ENCODE peak calls at places on chromosome X, in nine cellular contexts. Q, N, Z, X, G, B, W, P and O are unnamed samples.

GRCh38 chrX:52933976-52934703 is 24.2 kb downstream of the FAM156A start:
- DNase-seq in Q (no peak), N (no peak), Z (no peak), X (no peak), G (no peak), B (no peak), W (no peak), P (no peak), O (no peak)

GRCh38 chrX:33908074-33908473 is 224.0 kb downstream of the FAM47A start:
- DNase-seq in Q (no peak), N (no peak), Z (no peak), X (no peak), G (no peak), B (no peak), W (no peak), P (no peak), O (no peak)

GRCh38 chrX:119917877-119918276 is 22.2 kb downstream of the AKAP14 start:
- DNase-seq in Q (no peak), N (no peak), Z (no peak), X (no peak), G (no peak), B (no peak), W (no peak), P (no peak), O (no peak)

GRCh38 chrX:151175283-151176062 is 911 bp upstream of the GPR50 start:
- DNase-seq in Q (no peak), N (no peak), Z (no peak), X (peak; percentile 51), G (no peak), B (no peak), W (no peak), P (no peak), O (no peak)

GRCh38 chrX:95764972-95765451 is 919.6 kb upstream of the DIAPH2 start:
- DNase-seq in Q (no peak), N (no peak), Z (no peak), X (peak; percentile 41), G (peak; percentile 7), B (peak; percentile 7), W (no peak), P (peak; percentile 32), O (no peak)

GRCh38 chrX:45775462-45775861 is 574.8 kb upstream of the DIPK2B start:
- DNase-seq in Q (no peak), N (no peak), Z (no peak), X (no peak), G (no peak), B (no peak), W (no peak), P (peak; percentile 71), O (no peak)

GRCh38 chrX:47587091-47587891 is 5.1 kb downstream of the TIMP1 start:
- DNase-seq in Q (no peak), N (no peak), Z (no peak), X (no peak), G (no peak), B (no peak), W (no peak), P (no peak), O (no peak)

GRCh38 chrX:148670277-148670676 is 169.9 kb downstream of the AFF2 start:
- DNase-seq in Q (no peak), N (no peak), Z (no peak), X (no peak), G (no peak), B (no peak), W (no peak), P (no peak), O (no peak)

GRCh38 chrX:118566359-118566758 is 70.7 kb downstream of the DOCK11 start:
- DNase-seq in Q (no peak), N (no peak), Z (no peak), X (no peak), G (no peak), B (no peak), W (no peak), P (no peak), O (no peak)

GRCh38 chrX:10077425-10078188 is 79.2 kb upstream of the CLCN4 start:
- DNase-seq in Q (no peak), N (no peak), Z (no peak), X (no peak), G (no peak), B (no peak), W (no peak), P (peak; percentile 82), O (no peak)

GRCh38 chrX:16524327-16524726 is 125.6 kb upstream of the S100G start:
- DNase-seq in Q (no peak), N (no peak), Z (no peak), X (no peak), G (no peak), B (no peak), W (no peak), P (no peak), O (no peak)

GRCh38 chrX:54808109-54808604 is 612 bp downstream of the MAGED2 start:
- DNase-seq in Q (peak; percentile 58), N (peak; percentile 38), Z (peak; percentile 75), X (peak; percentile 80), G (no peak), B (peak; percentile 74), W (no peak), P (peak; percentile 62), O (peak; percentile 32)

GRCh38 chrX:154366666-154367055 is 7.8 kb downstream of the FLNA start:
- DNase-seq in Q (no peak), N (no peak), Z (peak; percentile 71), X (no peak), G (no peak), B (no peak), W (no peak), P (no peak), O (no peak)

GRCh38 chrX:154367474-154368308 is 6.7 kb downstream of the FLNA start:
- DNase-seq in Q (no peak), N (no peak), Z (no peak), X (no peak), G (no peak), B (no peak), W (no peak), P (no peak), O (no peak)

GRCh38 chrX:154365997-154366665 is 8.3 kb downstream of the FLNA start:
- DNase-seq in Q (no peak), N (no peak), Z (no peak), X (no peak), G (no peak), B (no peak), W (no peak), P (no peak), O (no peak)

GRCh38 chrX:154363706-154364439 is 10.6 kb downstream of the FLNA start:
- DNase-seq in Q (no peak), N (no peak), Z (no peak), X (no peak), G (no peak), B (no peak), W (no peak), P (no peak), O (no peak)

GRCh38 chrX:154365052-154365600 is 9.3 kb downstream of the FLNA start:
- DNase-seq in Q (no peak), N (no peak), Z (no peak), X (no peak), G (no peak), B (no peak), W (no peak), P (no peak), O (no peak)
- H3K27ac ChIP-seq in Q (no peak overlapping the region), N (no peak overlapping the region), Z (peak overlapping the region; percentile 97), X (no peak overlapping the region), G (no peak overlapping the region), B (no peak overlapping the region), W (no peak overlapping the region), P (peak overlapping the region; percentile 59), O (no peak overlapping the region)

GRCh38 chrX:25013593-25014365 is 2.0 kb downstream of the ARX start:
- DNase-seq in Q (no peak), N (no peak), Z (no peak), X (no peak), G (no peak), B (no peak), W (no peak), P (no peak), O (no peak)
- H3K27me3 ChIP-seq in Q (peaks cover 87% of the 10 kb centered on the region), N (peaks cover 22% of the 10 kb centered on the region), Z (peaks cover 88% of the 10 kb centered on the region), X (peaks cover 86% of the 10 kb centered on the region), G (peaks cover 34% of the 10 kb centered on the region), B (peaks cover 90% of the 10 kb centered on the region), W (peaks cover 7% of the 10 kb centered on the region), P (peaks cover 92% of the 10 kb centered on the region), O (peaks cover 85% of the 10 kb centered on the region)

GRCh38 chrX:63743596-63743995 is 41.4 kb downstream of the ARHGEF9 start:
- DNase-seq in Q (no peak), N (no peak), Z (no peak), X (no peak), G (no peak), B (no peak), W (no peak), P (no peak), O (no peak)
- H3K4me3 ChIP-seq in Q (no peak overlapping the region), N (no peak overlapping the region), Z (no peak overlapping the region), X (no peak overlapping the region), G (no peak overlapping the region), B (no peak overlapping the region), W (no peak overlapping the region), P (no peak overlapping the region), O (no peak overlapping the region)

GRCh38 chrX:2502668-2503519 is 2.1 kb upstream of the DHRSX start:
- DNase-seq in Q (peak; percentile 25), N (no peak), Z (no peak), X (no peak), G (peak; percentile 11), B (no peak), W (no peak), P (peak; percentile 82), O (no peak)

GRCh38 chrX:2500091-2500680 is 590 bp downstream of the DHRSX start:
- DNase-seq in Q (peak; percentile 30), N (peak; percentile 4), Z (peak; percentile 51), X (peak; percentile 75), G (peak; percentile 52), B (peak; percentile 50), W (peak; percentile 31), P (peak; percentile 78), O (no peak)

GRCh38 chrX:2500681-2501151 is at the start of the genes DHRSX and ZBED1:
- DNase-seq in Q (peak; percentile 51), N (peak; percentile 25), Z (peak; percentile 45), X (peak; percentile 67), G (no peak), B (peak; percentile 29), W (peak; percentile 43), P (peak; percentile 38), O (no peak)

GRCh38 chrX:2502120-2502667 is 1.4 kb upstream of the DHRSX start:
- DNase-seq in Q (peak; percentile 22), N (no peak), Z (no peak), X (no peak), G (no peak), B (no peak), W (no peak), P (no peak), O (no peak)

DNA sequence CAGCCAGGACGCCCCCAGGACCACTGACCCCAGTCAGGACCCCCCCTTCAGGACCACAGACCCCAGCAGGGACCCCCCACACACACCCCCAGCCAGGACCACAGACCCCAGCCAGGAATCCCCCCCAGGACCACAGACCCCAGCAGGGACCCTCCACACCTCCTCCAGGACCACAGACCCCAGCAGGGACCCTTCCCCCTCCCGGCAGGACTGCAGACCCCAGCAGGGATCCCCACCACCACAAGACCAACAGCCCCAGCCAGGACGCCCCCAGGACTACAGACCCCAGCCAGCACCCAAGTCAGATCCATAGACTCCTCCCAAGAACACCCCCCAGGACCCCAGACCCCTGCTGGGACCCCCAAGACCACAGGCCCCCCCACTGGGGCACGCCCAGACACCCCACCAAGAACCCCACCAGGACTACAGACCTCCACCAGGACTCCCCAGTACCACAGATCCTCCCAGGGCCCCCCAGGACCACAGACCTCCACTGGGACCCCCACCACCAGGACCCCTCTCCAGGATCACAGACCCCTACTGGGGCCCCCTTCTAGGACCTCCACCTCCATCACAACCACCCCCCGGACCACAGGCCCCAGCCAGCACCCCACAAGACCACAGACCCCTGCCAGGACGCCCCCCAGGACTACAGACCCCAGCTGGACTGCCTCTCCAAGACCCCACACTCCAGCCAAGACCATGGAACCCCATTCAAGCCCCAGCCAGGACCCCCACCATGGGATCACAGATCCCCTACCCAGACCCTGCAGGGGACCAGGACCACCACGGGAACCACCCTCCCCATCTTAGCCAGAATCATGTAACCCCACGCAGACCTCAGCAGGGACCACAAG is 698 bp upstream of the DHRSX start:
- DNase-seq in Q (peak; percentile 23), N (no peak), Z (no peak), X (peak; percentile 44), G (no peak), B (no peak), W (no peak), P (no peak), O (no peak)
- H3K27ac ChIP-seq in Q (peak overlapping the region; percentile 97), N (no peak overlapping the region), Z (peak overlapping the region; percentile 11), X (no peak overlapping the region), G (no peak overlapping the region), B (no peak overlapping the region), W (peak overlapping the region; percentile 77), P (no peak overlapping the region), O (no peak overlapping the region)